ENCODE peak calls at places on chromosomes 16 and 17, in seven cellular contexts. Z is lower leg skin, L is brain microvascular endothelial cell, R is cardiac fibroblast, J is AG09309, N is stomach, T is endodermal cell. W is an unnamed sample.

GRCh38 chr16:10879681-10880589 is 2.9 kb downstream of the CIITA start:
- DNase-seq in Z (no peak), L (no peak), R (no peak), J (no peak), N (no peak), T (no peak), W (no peak)

GRCh38 chr17:80559688-80560290 is 15.2 kb downstream of the RPTOR start:
- DNase-seq in Z (peak; percentile 32), L (peak; percentile 98), R (peak; percentile 55), J (no peak), N (no peak), T (no peak), W (peak; percentile 76)

GRCh38 chr16:78298986-78299385 is 199.5 kb downstream of the WWOX start:
- DNase-seq in Z (no peak), L (no peak), R (no peak), J (no peak), N (no peak), T (peak; percentile 57), W (no peak)

GRCh38 chr16:72995151-72995881 is 52.6 kb downstream of the ZFHX3 start:
- DNase-seq in Z (peak; percentile 75), L (no peak), R (no peak), J (no peak), N (no peak), T (peak; percentile 89), W (no peak)

GRCh38 chr17:28057731-28058246 is 15.3 kb downstream of the NLK start:
- DNase-seq in Z (no peak), L (peak; percentile 6), R (peak; percentile 27), J (no peak), N (no peak), T (no peak), W (no peak)

GRCh38 chr16:7137560-7138330 is 194.9 kb upstream of the RBFOX1 start:
- DNase-seq in Z (no peak), L (no peak), R (no peak), J (no peak), N (no peak), T (no peak), W (no peak)

GRCh38 chr16:27314161-27314723 is 468 bp downstream of the IL4R start:
- DNase-seq in Z (peak; percentile 93), L (peak; percentile 97), R (peak; percentile 95), J (peak; percentile 81), N (peak; percentile 57), T (peak; percentile 71), W (peak; percentile 93)

GRCh38 chr16:21590287-21590686 is 9.1 kb upstream of the METTL9 start:
- DNase-seq in Z (no peak), L (no peak), R (no peak), J (peak; percentile 45), N (no peak), T (no peak), W (no peak)

GRCh38 chr16:30063893-30064745 is 1.4 kb upstream of the ALDOA start:
- DNase-seq in Z (peak; percentile 95), L (no peak), R (peak; percentile 57), J (no peak), N (peak; percentile 79), T (peak; percentile 86), W (no peak)

GRCh38 chr16:86042996-86043725 is 144.2 kb downstream of the IRF8 start:
- DNase-seq in Z (no peak), L (no peak), R (no peak), J (no peak), N (no peak), T (peak; percentile 29), W (no peak)

GRCh38 chr16:83681421-83681820 is 126.4 kb upstream of the HSBP1 start:
- DNase-seq in Z (no peak), L (no peak), R (no peak), J (no peak), N (no peak), T (no peak), W (no peak)

GRCh38 chr17:76383645-76384221 is 676 bp upstream of the SPHK1 start:
- DNase-seq in Z (peak; percentile 89), L (peak; percentile 61), R (peak; percentile 60), J (no peak), N (peak; percentile 37), T (peak; percentile 89), W (no peak)

GRCh38 chr16:84563776-84564420 is 54.0 kb downstream of the COTL1 start:
- DNase-seq in Z (no peak), L (no peak), R (no peak), J (no peak), N (no peak), T (no peak), W (no peak)

GRCh38 chr17:21058098-21058893 is 15.5 kb upstream of the USP22 start:
- DNase-seq in Z (no peak), L (peak; percentile 67), R (peak; percentile 53), J (no peak), N (no peak), T (peak; percentile 82), W (no peak)

GRCh38 chr17:81491193-81491592 is 21.4 kb downstream of the ACTG1 start:
- DNase-seq in Z (no peak), L (no peak), R (no peak), J (no peak), N (no peak), T (no peak), W (no peak)

DNA sequence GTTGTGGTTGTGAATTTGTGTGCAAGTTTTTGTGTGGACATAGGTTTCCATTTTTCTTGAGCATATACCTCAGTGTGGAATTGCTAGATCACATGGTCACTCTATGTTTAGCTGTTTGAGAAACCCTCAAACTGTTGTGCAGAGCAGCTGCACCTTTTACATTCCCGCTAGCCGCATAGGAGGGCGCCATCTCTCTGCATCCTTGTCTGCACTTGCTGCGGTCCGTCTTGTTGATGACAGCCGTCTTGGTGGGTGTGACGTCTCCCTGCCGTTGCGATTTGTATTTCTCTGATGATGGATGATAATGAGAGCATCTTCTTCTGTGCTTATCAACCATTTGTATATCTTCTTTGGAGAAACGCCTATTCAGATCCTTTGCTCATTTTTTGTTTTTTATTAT is 25.1 kb upstream of the IL17C start:
- DNase-seq in Z (no peak), L (no peak), R (no peak), J (no peak), N (no peak), T (no peak), W (no peak)
- TF ChIP-seq CTCF in Z (no peak), L (no peak), R (no peak), J (no peak), N (no peak), T (no peak), W (no peak)

GRCh38 chr17:59219370-59219769 is 941 bp upstream of the GDPD1 start:
- DNase-seq in Z (peak; percentile 59), L (no peak), R (no peak), J (no peak), N (no peak), T (no peak), W (no peak)
- H3K4me3 ChIP-seq in Z (no peak overlapping the region), L (no peak overlapping the region), R (no peak overlapping the region), J (no peak overlapping the region), N (no peak overlapping the region), T (no peak overlapping the region), W (no peak overlapping the region)

DNA sequence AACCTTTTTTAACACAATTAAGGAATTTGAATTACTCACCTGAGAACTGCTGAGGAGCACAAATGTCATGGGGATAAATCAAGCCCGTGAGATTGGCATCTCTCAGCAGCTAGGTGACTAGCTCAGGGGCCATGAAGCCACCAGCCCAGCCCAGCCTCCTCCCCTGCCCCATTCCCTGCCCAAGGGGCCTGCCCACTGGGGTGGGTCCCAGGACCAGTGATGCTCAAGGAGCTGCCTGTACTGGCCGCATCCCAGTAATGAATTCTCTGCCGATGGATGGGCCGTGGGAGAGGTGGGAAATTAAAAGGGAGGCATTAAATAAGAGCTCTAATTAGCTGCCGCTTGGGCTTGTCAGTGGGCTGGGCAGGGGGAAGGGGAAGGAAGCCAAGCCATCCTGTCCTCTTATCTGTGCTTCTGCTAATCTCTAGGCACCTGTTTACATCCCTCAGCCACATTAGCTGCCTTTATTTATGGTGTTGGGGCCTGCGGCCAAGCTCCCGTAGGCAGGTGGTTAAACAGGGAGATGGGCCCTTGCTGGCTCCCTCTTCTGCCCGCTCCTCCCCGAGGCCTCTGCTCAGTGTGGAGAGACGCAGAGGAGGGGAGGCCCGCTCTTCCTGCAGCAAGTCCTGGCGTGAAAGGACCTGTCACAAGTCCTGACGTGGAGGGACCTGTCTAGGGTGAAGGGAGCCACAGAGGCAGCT is 48.8 kb downstream of the PIPOX start:
- DNase-seq in Z (no peak), L (no peak), R (no peak), J (no peak), N (no peak), T (no peak), W (no peak)
- TF ChIP-seq CTCF in Z (no peak), L (no peak), R (no peak), J (no peak), N (no peak), T (no peak), W (no peak)

DNA sequence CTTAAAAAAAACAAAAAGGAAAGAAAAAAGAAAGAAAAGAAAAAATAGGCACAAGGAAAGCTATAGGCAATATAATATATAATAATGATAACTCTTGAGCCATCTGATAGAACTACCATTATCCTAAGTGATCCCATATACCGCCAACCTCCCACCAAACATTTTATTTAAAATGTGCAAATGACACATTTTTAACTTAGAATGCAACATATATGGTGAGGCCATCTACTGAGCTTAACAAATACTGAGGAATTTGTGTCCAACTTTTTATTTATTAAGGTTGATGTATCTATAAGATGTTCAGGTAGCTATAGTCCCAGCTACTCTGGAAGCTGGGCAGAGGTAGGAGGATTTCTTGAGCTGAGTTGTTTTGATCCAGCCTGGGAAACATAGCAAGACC is 14.4 kb upstream of the APPBP2 start:
- DNase-seq in Z (no peak), L (no peak), R (no peak), J (no peak), N (no peak), T (peak; percentile 13), W (no peak)
- H3K4me3 ChIP-seq in Z (no peak overlapping the region), L (no peak overlapping the region), R (no peak overlapping the region), J (no peak overlapping the region), N (no peak overlapping the region), T (no peak overlapping the region), W (no peak overlapping the region)